ENCODE peak calls at places on chromosomes 12 and 14, in eight cellular contexts. S, M, F, C, O, P, H and E are unnamed samples.
A peak's percentile ranks its signal among the peaks of the same experiment; 100 is the strongest.

GRCh38 chr12:94204647-94205247 is 56.4 kb downstream of the PLXNC1 start:
- DNase-seq in S (no peak), M (no peak), F (peak; percentile 67), C (no peak), O (no peak), P (no peak), H (no peak), E (peak; percentile 77)

GRCh38 chr14:93005838-93006237 is 82.9 kb downstream of the CHGA start:
- DNase-seq in S (no peak), M (no peak), F (no peak), C (no peak), O (no peak), P (no peak), H (no peak), E (no peak)

GRCh38 chr12:2664721-2665577 is 129.8 kb upstream of the FKBP4 start:
- DNase-seq in S (no peak), M (no peak), F (no peak), C (no peak), O (no peak), P (no peak), H (no peak), E (no peak)

GRCh38 chr12:6367969-6368892 is 7.1 kb downstream of the SCNN1A start:
- DNase-seq in S (no peak), M (no peak), F (peak; percentile 65), C (no peak), O (no peak), P (peak; percentile 54), H (no peak), E (peak; percentile 69)

GRCh38 chr12:52029686-52030085 is 21.6 kb upstream of the NR4A1 start:
- DNase-seq in S (peak; percentile 57), M (peak; percentile 83), F (no peak), C (no peak), O (peak; percentile 67), P (peak; percentile 25), H (peak; percentile 94), E (peak; percentile 83)

GRCh38 chr14:60723218-60724079 is 702 bp downstream of the SIX4 start:
- DNase-seq in S (peak; percentile 77), M (peak; percentile 56), F (peak; percentile 57), C (no peak), O (peak; percentile 65), P (peak; percentile 67), H (peak; percentile 64), E (peak; percentile 83)

GRCh38 chr14:71472281-71472960 is 459.8 kb upstream of the RGS6 start:
- DNase-seq in S (peak; percentile 60), M (no peak), F (no peak), C (no peak), O (no peak), P (no peak), H (no peak), E (no peak)

GRCh38 chr14:76322594-76323220 is 53.2 kb upstream of the ESRRB start:
- DNase-seq in S (no peak), M (no peak), F (no peak), C (no peak), O (no peak), P (no peak), H (no peak), E (no peak)

GRCh38 chr14:92417759-92418158 is 94.8 kb downstream of the SLC24A4 start:
- DNase-seq in S (no peak), M (no peak), F (no peak), C (no peak), O (no peak), P (no peak), H (no peak), E (no peak)

GRCh38 chr14:55446127-55446736 is 5.8 kb upstream of the TBPL2 start:
- DNase-seq in S (peak; percentile 93), M (no peak), F (peak; percentile 71), C (peak; percentile 76), O (peak; percentile 87), P (peak; percentile 99), H (peak; percentile 97), E (peak; percentile 92)

GRCh38 chr14:100532154-100532915 is 54.9 kb downstream of the BEGAIN start:
- DNase-seq in S (no peak), M (no peak), F (no peak), C (no peak), O (no peak), P (no peak), H (no peak), E (no peak)

GRCh38 chr14:34252227-34252626 is 209.8 kb downstream of the SPTSSA start:
- DNase-seq in S (peak; percentile 7), M (no peak), F (no peak), C (no peak), O (no peak), P (peak; percentile 40), H (no peak), E (no peak)

GRCh38 chr12:98973395-98973794 is 328.3 kb downstream of the APAF1 start:
- DNase-seq in S (peak; percentile 54), M (no peak), F (no peak), C (peak; percentile 37), O (no peak), P (peak; percentile 63), H (no peak), E (no peak)

GRCh38 chr14:74841230-74842207 is 34.4 kb downstream of the PROX2 start:
- DNase-seq in S (no peak), M (no peak), F (peak; percentile 31), C (no peak), O (no peak), P (no peak), H (no peak), E (no peak)

GRCh38 chr12:3365416-3366385 is 125.3 kb upstream of the PRMT8 start:
- DNase-seq in S (peak; percentile 12), M (no peak), F (no peak), C (no peak), O (peak; percentile 64), P (peak; percentile 64), H (peak; percentile 74), E (no peak)

GRCh38 chr14:102063092-102063807 is 23.6 kb downstream of the HSP90AA1 start:
- DNase-seq in S (peak; percentile 93), M (peak; percentile 97), F (peak; percentile 83), C (peak; percentile 91), O (peak; percentile 87), P (peak; percentile 96), H (peak; percentile 73), E (peak; percentile 96)

GRCh38 chr14:102058146-102058545 is 28.7 kb downstream of the HSP90AA1 start:
- DNase-seq in S (no peak), M (no peak), F (no peak), C (no peak), O (no peak), P (no peak), H (no peak), E (no peak)

GRCh38 chr14:102066041-102066451 is 20.8 kb downstream of the HSP90AA1 start:
- DNase-seq in S (no peak), M (no peak), F (no peak), C (no peak), O (no peak), P (no peak), H (no peak), E (no peak)

GRCh38 chr14:102058931-102059330 is 27.9 kb downstream of the HSP90AA1 start:
- DNase-seq in S (no peak), M (no peak), F (no peak), C (no peak), O (no peak), P (no peak), H (no peak), E (no peak)

GRCh38 chr14:102063808-102064429 is 22.9 kb downstream of the HSP90AA1 start:
- DNase-seq in S (no peak), M (no peak), F (no peak), C (no peak), O (no peak), P (no peak), H (peak; percentile 24), E (no peak)
- H3K4me3 ChIP-seq in S (no peak overlapping the region), M (peak overlapping the region; percentile 48), F (no peak overlapping the region), C (peak overlapping the region; percentile 6), O (no peak overlapping the region), P (peak overlapping the region; percentile 43), H (peak overlapping the region; percentile 34), E (no peak overlapping the region)

GRCh38 chr14:29607129-29607528 is 320.5 kb downstream of the PRKD1 start:
- DNase-seq in S (no peak), M (no peak), F (no peak), C (no peak), O (no peak), P (no peak), H (no peak), E (no peak)
- H3K9me2 ChIP-seq in S (no peaks in the 10 kb centered on the region), M (no peaks in the 10 kb centered on the region), F (no peaks in the 10 kb centered on the region), C (no peaks in the 10 kb centered on the region), O (no peaks in the 10 kb centered on the region), P (no peaks in the 10 kb centered on the region), H (peaks cover 4% of the 10 kb centered on the region), E (no peaks in the 10 kb centered on the region)

GRCh38 chr12:57611810-57612710 is 825 bp downstream of the ARHGEF25 start:
- DNase-seq in S (no peak), M (no peak), F (no peak), C (no peak), O (no peak), P (no peak), H (peak; percentile 12), E (no peak)
- H2AFZ ChIP-seq in S (peak overlapping the region; percentile 95), M (no peak overlapping the region), F (no peak overlapping the region), C (no peak overlapping the region), O (peak overlapping the region; percentile 94), P (peak overlapping the region; percentile 96), H (no peak overlapping the region), E (no peak overlapping the region)

GRCh38 chr12:105083551-105084105 is 630 bp downstream of the ALDH1L2 start:
- DNase-seq in S (peak; percentile 96), M (no peak), F (no peak), C (no peak), O (peak; percentile 57), P (no peak), H (peak; percentile 37), E (no peak)
- H3K4me3 ChIP-seq in S (peak overlapping the region; percentile 83), M (peak overlapping the region; percentile 54), F (peak overlapping the region; percentile 17), C (peak overlapping the region; percentile 34), O (peak overlapping the region; percentile 50), P (peak overlapping the region; percentile 66), H (peak overlapping the region; percentile 83), E (no peak overlapping the region)

DNA sequence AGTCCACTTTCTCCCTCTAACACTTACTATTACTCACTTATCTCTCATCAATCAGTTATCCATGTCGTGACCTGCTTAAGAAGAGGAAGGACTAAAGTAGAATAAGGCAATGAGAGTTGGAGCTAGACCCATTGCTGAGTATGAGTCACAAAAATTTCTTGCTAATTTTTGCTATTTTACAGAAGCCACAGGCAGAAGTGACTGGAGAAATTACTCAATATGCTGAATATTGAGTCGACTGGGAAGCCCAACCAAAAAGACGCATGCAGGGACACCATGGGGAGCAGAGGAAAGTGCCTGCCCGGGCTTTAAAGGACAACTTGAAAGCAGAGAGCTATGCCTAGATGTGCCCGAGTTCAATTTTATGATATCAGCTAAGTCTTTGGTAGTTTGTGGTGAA is 115.4 kb upstream of the FOXG1 start:
- DNase-seq in S (peak; percentile 35), M (no peak), F (no peak), C (no peak), O (no peak), P (peak; percentile 60), H (peak; percentile 32), E (no peak)
- H3K9me2 ChIP-seq in S (no peaks in the 10 kb centered on the region), M (no peaks in the 10 kb centered on the region), F (no peaks in the 10 kb centered on the region), C (no peaks in the 10 kb centered on the region), O (no peaks in the 10 kb centered on the region), P (no peaks in the 10 kb centered on the region), H (no peaks in the 10 kb centered on the region), E (no peaks in the 10 kb centered on the region)

GRCh38 chr14:77989441-77989891 is 180.7 kb upstream of the NRXN3 start:
- DNase-seq in S (no peak), M (no peak), F (no peak), C (no peak), O (no peak), P (no peak), H (no peak), E (no peak)
- H2AFZ ChIP-seq in S (no peak overlapping the region), M (no peak overlapping the region), F (no peak overlapping the region), C (no peak overlapping the region), O (no peak overlapping the region), P (no peak overlapping the region), H (peak overlapping the region; percentile 32), E (no peak overlapping the region)